ENCODE peak calls at places on chromosomes 6 and 20, in eight cellular contexts. O is mammary epithelial cell, V is brain microvascular endothelial cell, G is BJ, J is B cell, K is A549, P is foreskin fibroblast, F is heart left ventricle. S is an unnamed sample.

GRCh38 chr20:14612389-14612788 is 275.0 kb upstream of the FLRT3 start:
- DNase-seq in P (no peak), F (no peak), K (no peak), V (no peak), O (no peak), J (no peak), G (no peak), S (no peak)

GRCh38 chr6:37027811-37028469 is 22.5 kb downstream of the FGD2 start:
- DNase-seq in J (no peak), G (no peak), P (no peak), F (no peak), V (no peak), O (no peak), K (no peak), S (no peak)

GRCh38 chr6:170037541-170038250 is 253.2 kb downstream of the DLL1 start:
- DNase-seq in O (peak), G (no peak), P (no peak), K (no peak), V (no peak), J (no peak), F (no peak), S (no peak)

GRCh38 chr6:5499644-5500306 is 238.5 kb downstream of the FARS2 start:
- DNase-seq in K (no peak), P (peak), G (peak), O (peak), J (no peak), F (no peak), V (peak), S (no peak)

GRCh38 chr6:137480431-137480830 is 13.8 kb downstream of the OLIG3 start:
- DNase-seq in F (no peak), O (no peak), G (no peak), V (no peak), J (no peak), P (no peak), K (no peak), S (no peak)

GRCh38 chr20:34437330-34437986 is 74.4 kb downstream of the ITCH start:
- DNase-seq in O (no peak), G (no peak), F (no peak), K (no peak), V (peak), P (no peak), J (no peak), S (no peak)

GRCh38 chr6:148999921-149000589 is 253.2 kb downstream of the UST start:
- DNase-seq in V (peak), O (peak), G (peak), J (peak), P (peak), F (peak), K (no peak), S (no peak)

GRCh38 chr6:109922851-109923250 is 55.3 kb upstream of the GPR6 start:
- DNase-seq in G (no peak), F (no peak), K (no peak), J (no peak), V (no peak), P (no peak), O (no peak), S (no peak)

GRCh38 chr6:52063584-52064400 is 23.6 kb downstream of the PKHD1 start:
- DNase-seq in G (no peak), O (peak), V (peak), P (no peak), J (peak), F (peak), K (peak), S (no peak)

GRCh38 chr6:23243858-23244257 is 674.5 kb downstream of the HDGFL1 start:
- DNase-seq in G (no peak), F (no peak), P (no peak), V (no peak), J (no peak), O (no peak), K (no peak), S (no peak)

GRCh38 chr6:46329568-46329967 is 158.8 kb upstream of the ENPP5 start:
- DNase-seq in V (no peak), K (no peak), O (no peak), J (no peak), F (no peak), G (no peak), P (no peak), S (no peak)

GRCh38 chr6:31541059-31541657 is 645 bp downstream of the DDX39B start:
- DNase-seq in J (peak), G (no peak), O (peak), P (peak), K (peak), V (no peak), F (peak), S (no peak)

GRCh38 chr20:37534401-37535157 is 6.9 kb upstream of the BLCAP start:
- DNase-seq in P (peak), O (peak), G (no peak), F (peak), J (peak), K (peak), V (peak), S (no peak)

GRCh38 chr6:113122060-113122459 is 735.1 kb upstream of the MARCKS start:
- DNase-seq in F (peak), O (peak), G (peak), P (peak), V (peak), K (peak), J (no peak), S (no peak)

GRCh38 chr20:23024701-23025100 is 10.4 kb upstream of the SSTR4 start:
- DNase-seq in J (no peak), V (no peak), K (no peak), G (no peak), F (no peak), P (no peak), O (no peak), S (no peak)

GRCh38 chr6:3175742-3176321 is 18.5 kb upstream of the TUBB2A start:
- DNase-seq in J (no peak), P (no peak), V (no peak), F (no peak), G (no peak), K (no peak), O (no peak), S (no peak)

GRCh38 chr6:104860221-104860620 is 502 bp upstream of the HACE1 start:
- DNase-seq in G (no peak), F (no peak), O (no peak), K (no peak), J (no peak), P (no peak), V (no peak), S (no peak)

GRCh38 chr20:6663751-6664388 is 103.6 kb upstream of the BMP2 start:
- DNase-seq in O (no peak), V (no peak), J (no peak), P (no peak), K (no peak), G (no peak), F (no peak), S (no peak)

GRCh38 chr20:23200914-23201313 is 114.8 kb upstream of the CD93 start:
- DNase-seq in J (no peak), P (no peak), V (peak), G (no peak), K (peak), F (peak), O (peak), S (no peak)

GRCh38 chr6:130843575-130844320 is 16.5 kb downstream of the SMLR1 start:
- DNase-seq in F (no peak), K (peak), J (peak), O (peak), V (peak), P (peak), G (peak), S (no peak)

GRCh38 chr6:165743366-165743898 is 80.4 kb upstream of the PDE10A start:
- DNase-seq in V (no peak), J (no peak), F (no peak), P (no peak), O (no peak), G (no peak), K (no peak), S (no peak)

GRCh38 chr20:25013478-25014380 is 21.2 kb upstream of the APMAP start:
- DNase-seq in K (no peak), V (no peak), P (no peak), O (no peak), J (no peak), F (no peak), G (no peak), S (peak)

GRCh38 chr6:169982461-169983386 is 231.3 kb downstream of the ERMARD start:
- DNase-seq in P (no peak), K (no peak), O (no peak), J (no peak), G (no peak), V (no peak), F (no peak), S (no peak)

GRCh38 chr6:149114167-149114566 is 203.3 kb upstream of the TAB2 start:
- DNase-seq in K (no peak), J (no peak), O (no peak), P (no peak), G (no peak), V (no peak), F (peak), S (no peak)

GRCh38 chr20:53660947-53661381 is 67.3 kb upstream of the ZNF217 start:
- DNase-seq in P (no peak), K (no peak), J (no peak), V (no peak), O (no peak), G (no peak), F (no peak), S (no peak)

GRCh38 chr6:57242505-57242904 is 20.4 kb upstream of the RAB23 start:
- DNase-seq in J (no peak), G (peak), V (peak), P (peak), K (peak), O (peak), F (no peak), S (no peak)

GRCh38 chr6:14120556-14120955 is 3.0 kb downstream of the CD83 start:
- DNase-seq in O (no peak), J (peak), P (no peak), K (no peak), V (no peak), F (no peak), G (no peak), S (no peak)

GRCh38 chr6:115882174-115882573 is 178.5 kb downstream of the FRK start:
- DNase-seq in J (no peak), V (no peak), O (peak), G (no peak), K (no peak), P (no peak), F (no peak), S (no peak)

GRCh38 chr6:137370871-137371633 is 123.1 kb downstream of the OLIG3 start:
- DNase-seq in P (no peak), V (no peak), G (no peak), J (peak), F (no peak), K (no peak), O (no peak), S (no peak)

GRCh38 chr6:170080828-170081368 is 210.0 kb downstream of the DLL1 start:
- DNase-seq in F (peak), J (no peak), K (no peak), V (no peak), O (no peak), G (no peak), P (no peak), S (peak)

GRCh38 chr6:75418233-75418632 is 75.4 kb downstream of the FILIP1 start:
- DNase-seq in G (no peak), O (peak), K (peak), P (peak), V (no peak), F (no peak), J (no peak), S (no peak)

GRCh38 chr6:55955684-55956083 is 80.3 kb upstream of the BMP5 start:
- DNase-seq in F (no peak), P (no peak), G (no peak), K (no peak), V (no peak), O (no peak), J (no peak), S (no peak)

GRCh38 chr20:10316582-10316981 is 98.0 kb downstream of the SNAP25 start:
- DNase-seq in J (no peak), V (no peak), F (no peak), G (no peak), O (no peak), P (no peak), K (no peak), S (no peak)

GRCh38 chr6:161169060-161169459 is 104.8 kb downstream of the AGPAT4 start:
- DNase-seq in O (no peak), K (no peak), P (no peak), J (no peak), V (no peak), G (no peak), F (no peak), S (no peak)

GRCh38 chr20:46169245-46170171 is 51.4 kb downstream of the CD40 start:
- DNase-seq in G (no peak), J (no peak), P (no peak), V (no peak), K (no peak), F (no peak), O (peak), S (no peak)

GRCh38 chr6:151475653-151476523 is 17.9 kb upstream of the CCDC170 start:
- DNase-seq in K (peak), O (peak), J (peak), G (no peak), P (no peak), V (peak), F (peak), S (no peak)

GRCh38 chr20:34952676-34953075 is 2.9 kb downstream of the GSS start:
- DNase-seq in V (no peak), F (no peak), J (no peak), K (no peak), G (no peak), P (no peak), O (no peak), S (no peak)

GRCh38 chr6:13669476-13669875 is 42.2 kb downstream of the RANBP9 start:
- DNase-seq in V (no peak), O (no peak), F (no peak), G (no peak), K (no peak), J (no peak), P (no peak), S (no peak)

GRCh38 chr20:40763646-40764295 is 74.7 kb upstream of the MAFB start:
- DNase-seq in P (peak), J (no peak), G (no peak), F (no peak), K (no peak), O (no peak), V (no peak), S (no peak)

GRCh38 chr6:27495386-27496135 is 22.7 kb upstream of the ZNF184 start:
- DNase-seq in J (peak), G (no peak), K (peak), F (peak), P (peak), V (peak), O (peak), S (no peak)

DNA sequence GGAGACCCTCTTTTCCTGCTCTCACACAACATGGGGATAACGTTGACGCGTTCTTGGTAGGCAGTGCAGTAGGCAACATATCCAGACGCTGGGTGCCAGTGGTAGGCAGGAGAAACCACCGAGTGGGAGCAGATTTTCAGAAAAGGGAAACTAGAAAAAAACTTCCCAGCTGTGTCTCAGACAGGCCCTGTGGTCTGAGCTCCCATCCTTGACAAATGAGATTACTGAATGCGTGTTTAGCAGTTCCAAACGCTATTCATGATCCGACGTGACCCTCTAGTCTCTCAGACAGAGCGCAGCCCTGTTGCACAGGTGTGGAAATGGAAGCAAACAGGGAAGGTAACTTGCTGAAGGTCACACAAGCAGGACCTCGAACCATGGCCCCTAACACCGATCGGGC is 83.9 kb upstream of the DUSP22 start:
- DNase-seq in J (no peak), V (no peak), O (no peak), G (no peak), K (no peak), P (no peak), F (no peak), S (no peak)
- TF ChIP-seq CTCF in J (no peak), V (no peak), O (no peak), G (no peak), K (no peak), P (no peak), F (no peak), S (no peak)

DNA sequence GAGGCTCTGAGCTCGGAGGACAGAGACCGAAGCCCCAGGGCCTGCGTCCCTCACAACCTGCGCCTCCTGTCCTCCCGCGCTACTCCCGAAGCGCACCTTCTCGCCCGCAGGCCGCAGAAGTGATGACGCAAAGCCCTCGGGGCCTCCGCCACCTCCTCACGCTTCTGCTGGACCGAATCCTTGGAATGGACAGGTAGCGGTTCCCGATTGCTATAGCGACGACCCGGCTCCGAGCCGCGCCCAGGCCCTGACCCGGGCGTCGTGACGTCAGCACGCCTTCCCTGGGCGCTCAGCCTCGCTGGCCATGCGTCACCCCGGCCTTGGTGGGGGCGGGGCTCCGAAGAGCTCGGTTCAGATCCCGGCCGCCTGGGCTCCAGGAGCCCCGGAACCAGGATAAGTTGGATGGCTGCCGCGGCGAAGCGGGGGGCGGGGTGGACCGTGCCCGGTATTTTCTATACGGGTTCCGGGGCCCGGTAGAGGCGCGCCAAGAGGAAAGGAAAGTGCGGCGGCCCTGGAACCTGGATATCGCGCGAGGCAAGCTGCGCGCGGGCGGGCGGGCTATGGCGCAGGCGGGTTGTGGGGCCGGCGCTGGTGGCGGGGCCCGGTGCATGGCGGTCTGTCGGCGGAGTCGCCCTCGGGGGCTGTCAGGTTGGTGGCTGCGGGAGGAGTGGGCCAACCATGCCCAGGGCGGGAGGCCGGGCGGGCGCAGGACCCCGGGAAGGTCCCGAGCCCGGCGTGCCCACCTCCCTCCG is at the start of gene ZNF76:
- DNase-seq in F (peak), J (peak), O (peak), K (peak), G (peak), P (peak), V (peak), S (peak)
- TF ChIP-seq CTCF in F (no peak), J (no peak), O (no peak), K (no peak), G (no peak), P (no peak), V (no peak), S (no peak)

GRCh38 chr6:142353690-142354089 is 51.9 kb downstream of the ADGRG6 start:
- DNase-seq in G (no peak), V (no peak), F (no peak), K (no peak), J (no peak), P (no peak), O (no peak), S (no peak)

GRCh38 chr6:142349215-142349823 is 47.5 kb downstream of the ADGRG6 start:
- DNase-seq in F (no peak), J (no peak), K (no peak), G (no peak), V (no peak), P (no peak), O (no peak), S (no peak)

GRCh38 chr6:142355481-142356174 is 53.8 kb downstream of the ADGRG6 start:
- DNase-seq in K (no peak), F (no peak), J (no peak), O (no peak), G (no peak), P (no peak), V (no peak), S (no peak)

GRCh38 chr6:142350309-142350708 is 48.5 kb downstream of the ADGRG6 start:
- DNase-seq in K (no peak), O (no peak), G (no peak), P (no peak), V (no peak), F (no peak), J (no peak), S (no peak)
- TF ChIP-seq CTCF in K (no peak), O (no peak), G (no peak), P (no peak), V (no peak), F (no peak), J (no peak), S (no peak)

GRCh38 chr20:17227669-17228623 is 1.1 kb downstream of the PCSK2 start:
- DNase-seq in K (no peak), O (no peak), P (no peak), F (no peak), G (no peak), V (no peak), J (no peak), S (no peak)

GRCh38 chr20:17223553-17223952 is 3.3 kb upstream of the PCSK2 start:
- DNase-seq in G (no peak), J (no peak), K (no peak), O (no peak), F (no peak), V (no peak), P (no peak), S (no peak)

GRCh38 chr20:17226410-17227198 is at the start of gene PCSK2:
- DNase-seq in F (no peak), V (peak), O (peak), P (peak), G (no peak), J (no peak), K (peak), S (no peak)

GRCh38 chr20:17227199-17227535 is 327 bp downstream of the PCSK2 start:
- DNase-seq in K (no peak), P (no peak), G (no peak), F (no peak), V (no peak), O (no peak), J (no peak), S (no peak)

DNA sequence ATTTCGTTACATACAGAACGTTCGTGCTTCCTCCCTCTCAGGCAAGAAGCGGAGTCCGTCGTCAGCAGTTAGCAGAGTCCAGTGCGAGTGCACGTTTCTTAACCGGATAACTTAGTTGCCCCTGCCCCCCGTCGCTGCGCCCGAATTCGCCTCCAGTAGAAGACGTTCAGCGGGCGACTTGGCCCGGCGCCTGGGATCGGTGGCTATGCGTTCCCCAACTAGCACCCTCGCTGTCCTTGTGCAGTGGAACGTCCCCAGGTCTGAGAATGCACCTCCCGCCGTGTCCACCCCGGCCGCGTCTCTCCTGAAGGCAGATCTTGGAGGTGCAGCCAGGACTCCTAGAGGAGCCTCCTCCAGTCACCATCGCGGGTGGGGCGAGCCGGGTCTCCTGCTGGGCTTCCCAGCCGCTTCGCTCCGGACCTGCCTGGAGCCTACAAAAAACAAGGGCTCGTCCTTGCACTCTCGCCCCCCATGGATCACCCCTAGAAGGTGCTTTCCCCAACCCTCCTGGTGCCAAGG is 890 bp upstream of the PCSK2 start:
- DNase-seq in J (no peak), F (no peak), G (no peak), O (no peak), P (no peak), V (no peak), K (no peak), S (no peak)
- TF ChIP-seq CTCF in J (no peak), F (no peak), G (no peak), O (no peak), P (no peak), V (no peak), K (no peak), S (no peak)

S was measured in osteocyte.